ENCODE peak calls at places on chromosomes 12 and 14, in seven cellular contexts. One of them, this sample, is unnamed.

GRCh38 chr12:117792471-117792870 is 176.3 kb downstream of the KSR2 start:
- DNase-seq in HFF-Myc: no peak
- DNase-seq in OCI-LY7: no peak
- DNase-seq in dorsolateral prefrontal cortex: no peak
- DNase-seq in GM20000: no peak
- DNase-seq in Calu3: no peak
- DNase-seq in heart left ventricle: no peak
- DNase-seq in this sample: no peak

GRCh38 chr14:57479197-57479596 is 14.5 kb downstream of the CCDC198 start:
- DNase-seq in HFF-Myc: no peak
- DNase-seq in OCI-LY7: no peak
- DNase-seq in dorsolateral prefrontal cortex: no peak
- DNase-seq in GM20000: no peak
- DNase-seq in Calu3: no peak
- DNase-seq in heart left ventricle: no peak
- DNase-seq in this sample: no peak

GRCh38 chr14:21520718-21521117 is 5.4 kb downstream of the SALL2 start:
- DNase-seq in HFF-Myc: no peak
- DNase-seq in OCI-LY7: no peak
- DNase-seq in dorsolateral prefrontal cortex: no peak
- DNase-seq in GM20000: no peak
- DNase-seq in Calu3: no peak
- DNase-seq in heart left ventricle: no peak
- DNase-seq in this sample: no peak

GRCh38 chr12:3832738-3833137 is 40.5 kb downstream of the PARP11 start:
- DNase-seq in HFF-Myc: no peak
- DNase-seq in OCI-LY7: no peak
- DNase-seq in dorsolateral prefrontal cortex: no peak
- DNase-seq in GM20000: no peak
- DNase-seq in Calu3: no peak
- DNase-seq in heart left ventricle: no peak
- DNase-seq in this sample: no peak

GRCh38 chr12:92735131-92735721 is 32.4 kb downstream of the PLEKHG7 start:
- DNase-seq in HFF-Myc: peak; percentile 87
- DNase-seq in OCI-LY7: no peak
- DNase-seq in dorsolateral prefrontal cortex: no peak
- DNase-seq in GM20000: no peak
- DNase-seq in Calu3: peak; percentile 56
- DNase-seq in heart left ventricle: peak; percentile 19
- DNase-seq in this sample: peak; percentile 4

GRCh38 chr12:7101694-7102131 is 7.3 kb downstream of the C1RL start:
- DNase-seq in HFF-Myc: no peak
- DNase-seq in OCI-LY7: no peak
- DNase-seq in dorsolateral prefrontal cortex: no peak
- DNase-seq in GM20000: no peak
- DNase-seq in Calu3: no peak
- DNase-seq in heart left ventricle: no peak
- DNase-seq in this sample: no peak

GRCh38 chr14:23138173-23138535 is 19.1 kb upstream of the CEBPE start:
- DNase-seq in HFF-Myc: no peak
- DNase-seq in OCI-LY7: no peak
- DNase-seq in dorsolateral prefrontal cortex: no peak
- DNase-seq in GM20000: no peak
- DNase-seq in Calu3: no peak
- DNase-seq in heart left ventricle: no peak
- DNase-seq in this sample: no peak

GRCh38 chr14:63287661-63288483 is 30.9 kb downstream of the GPHB5 start:
- DNase-seq in HFF-Myc: no peak
- DNase-seq in OCI-LY7: no peak
- DNase-seq in dorsolateral prefrontal cortex: no peak
- DNase-seq in GM20000: no peak
- DNase-seq in Calu3: no peak
- DNase-seq in heart left ventricle: no peak
- DNase-seq in this sample: no peak

GRCh38 chr12:93502802-93503623 is 35.7 kb downstream of the MRPL42 start:
- DNase-seq in HFF-Myc: no peak
- DNase-seq in OCI-LY7: peak; percentile 53
- DNase-seq in dorsolateral prefrontal cortex: no peak
- DNase-seq in GM20000: peak; percentile 18
- DNase-seq in Calu3: peak; percentile 61
- DNase-seq in heart left ventricle: peak; percentile 33
- DNase-seq in this sample: peak; percentile 72

GRCh38 chr14:25444381-25444780 is 394.4 kb upstream of the STXBP6 start:
- DNase-seq in HFF-Myc: no peak
- DNase-seq in OCI-LY7: no peak
- DNase-seq in dorsolateral prefrontal cortex: no peak
- DNase-seq in GM20000: no peak
- DNase-seq in Calu3: no peak
- DNase-seq in heart left ventricle: no peak
- DNase-seq in this sample: no peak

GRCh38 chr12:80752464-80752863 is 35.8 kb downstream of the MYF5 start:
- DNase-seq in HFF-Myc: no peak
- DNase-seq in OCI-LY7: no peak
- DNase-seq in dorsolateral prefrontal cortex: no peak
- DNase-seq in GM20000: no peak
- DNase-seq in Calu3: no peak
- DNase-seq in heart left ventricle: no peak
- DNase-seq in this sample: no peak

GRCh38 chr12:80807640-80808288 is 91.1 kb downstream of the MYF5 start:
- DNase-seq in HFF-Myc: no peak
- DNase-seq in OCI-LY7: no peak
- DNase-seq in dorsolateral prefrontal cortex: no peak
- DNase-seq in GM20000: peak; percentile 15
- DNase-seq in Calu3: no peak
- DNase-seq in heart left ventricle: no peak
- DNase-seq in this sample: no peak

GRCh38 chr12:21613931-21614330 is 9.3 kb upstream of the GYS2 start:
- DNase-seq in HFF-Myc: no peak
- DNase-seq in OCI-LY7: no peak
- DNase-seq in dorsolateral prefrontal cortex: no peak
- DNase-seq in GM20000: no peak
- DNase-seq in Calu3: no peak
- DNase-seq in heart left ventricle: no peak
- DNase-seq in this sample: no peak

GRCh38 chr12:46669720-46670119 is 156.1 kb downstream of the SLC38A4 start:
- DNase-seq in HFF-Myc: no peak
- DNase-seq in OCI-LY7: no peak
- DNase-seq in dorsolateral prefrontal cortex: no peak
- DNase-seq in GM20000: no peak
- DNase-seq in Calu3: no peak
- DNase-seq in heart left ventricle: no peak
- DNase-seq in this sample: no peak

GRCh38 chr12:38662851-38663250 is 242.5 kb downstream of the CPNE8 start:
- DNase-seq in HFF-Myc: no peak
- DNase-seq in OCI-LY7: no peak
- DNase-seq in dorsolateral prefrontal cortex: no peak
- DNase-seq in GM20000: no peak
- DNase-seq in Calu3: no peak
- DNase-seq in heart left ventricle: no peak
- DNase-seq in this sample: no peak

GRCh38 chr14:99733551-99734405 is 49.7 kb downstream of the CYP46A1 start:
- DNase-seq in HFF-Myc: no peak
- DNase-seq in OCI-LY7: no peak
- DNase-seq in dorsolateral prefrontal cortex: peak; percentile 45
- DNase-seq in GM20000: no peak
- DNase-seq in Calu3: no peak
- DNase-seq in heart left ventricle: peak; percentile 40
- DNase-seq in this sample: no peak

DNA sequence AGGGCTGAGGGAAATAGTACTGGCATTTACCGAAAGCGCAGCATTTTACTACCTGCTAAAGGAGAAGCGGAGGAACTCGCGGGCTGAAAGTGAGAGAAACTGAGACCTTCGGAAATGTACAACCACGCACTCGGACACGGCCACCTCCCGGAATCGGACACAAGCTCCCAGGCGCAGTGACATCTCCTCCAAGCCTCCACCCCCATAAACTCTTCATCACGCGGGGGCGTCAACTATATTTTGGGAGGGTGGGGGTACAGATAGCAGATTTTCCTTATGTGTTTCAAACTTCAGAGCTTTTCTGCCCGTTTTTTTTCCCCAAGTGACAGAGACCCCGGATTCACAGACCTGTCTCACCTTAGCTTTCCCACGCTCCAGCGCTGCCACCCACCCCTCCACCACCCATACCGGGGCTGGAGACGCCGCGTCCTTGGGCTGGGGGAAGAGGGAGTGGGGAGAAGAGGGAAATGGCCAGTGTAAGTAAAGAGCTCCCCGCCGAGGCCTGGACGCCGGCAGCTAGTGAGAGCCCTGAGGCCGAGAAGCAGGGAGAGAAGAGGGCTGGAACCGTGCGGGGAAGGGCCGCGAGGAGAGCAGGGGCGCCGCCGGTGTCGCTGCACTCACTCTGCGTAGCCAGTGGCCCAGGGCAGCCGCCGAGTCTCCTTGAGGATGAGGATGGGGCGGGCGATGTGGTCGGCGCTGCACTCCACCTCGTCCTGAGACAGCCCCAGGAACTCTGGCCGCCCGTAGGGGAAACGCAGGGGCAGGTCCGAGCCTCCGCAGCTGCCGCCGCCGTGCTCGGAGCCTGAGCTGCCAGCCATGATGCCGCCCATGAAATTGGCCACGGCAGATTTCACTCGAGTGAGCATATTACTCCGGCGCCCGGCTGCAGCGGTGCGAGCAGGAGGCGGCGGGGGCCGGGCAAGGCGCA is 815 bp downstream of the PPM1H start:
- DNase-seq in HFF-Myc: no peak
- DNase-seq in OCI-LY7: peak; percentile 34
- DNase-seq in dorsolateral prefrontal cortex: peak; percentile 77
- DNase-seq in GM20000: peak; percentile 73
- DNase-seq in Calu3: peak; percentile 62
- DNase-seq in heart left ventricle: peak; percentile 44
- DNase-seq in this sample: peak; percentile 18
- TF ChIP-seq CTCF in HFF-Myc: no peak
- TF ChIP-seq CTCF in OCI-LY7: no peak
- TF ChIP-seq CTCF in dorsolateral prefrontal cortex: peak; percentile 32
- TF ChIP-seq CTCF in GM20000: no peak
- TF ChIP-seq CTCF in Calu3: no peak
- TF ChIP-seq CTCF in heart left ventricle: peak; percentile 10
- TF ChIP-seq CTCF in this sample: no peak

GRCh38 chr12:9810721-9811120 is 16.6 kb upstream of the KLRF1 start:
- DNase-seq in HFF-Myc: no peak
- DNase-seq in OCI-LY7: no peak
- DNase-seq in dorsolateral prefrontal cortex: no peak
- DNase-seq in GM20000: no peak
- DNase-seq in Calu3: no peak
- DNase-seq in heart left ventricle: no peak
- DNase-seq in this sample: no peak

GRCh38 chr12:9811651-9812050 is 15.6 kb upstream of the KLRF1 start:
- DNase-seq in HFF-Myc: no peak
- DNase-seq in OCI-LY7: no peak
- DNase-seq in dorsolateral prefrontal cortex: no peak
- DNase-seq in GM20000: no peak
- DNase-seq in Calu3: no peak
- DNase-seq in heart left ventricle: no peak
- DNase-seq in this sample: no peak

GRCh38 chr12:9808531-9808930 is 18.8 kb upstream of the KLRF1 start:
- DNase-seq in HFF-Myc: no peak
- DNase-seq in OCI-LY7: no peak
- DNase-seq in dorsolateral prefrontal cortex: no peak
- DNase-seq in GM20000: no peak
- DNase-seq in Calu3: no peak
- DNase-seq in heart left ventricle: no peak
- DNase-seq in this sample: no peak

GRCh38 chr12:9813821-9814798 is 13.2 kb upstream of the KLRF1 start:
- DNase-seq in HFF-Myc: peak; percentile 6
- DNase-seq in OCI-LY7: peak; percentile 74
- DNase-seq in dorsolateral prefrontal cortex: peak; percentile 72
- DNase-seq in GM20000: peak; percentile 84
- DNase-seq in Calu3: peak; percentile 91
- DNase-seq in heart left ventricle: peak; percentile 71
- DNase-seq in this sample: peak; percentile 94
- TF ChIP-seq CTCF in HFF-Myc: peak; percentile 74
- TF ChIP-seq CTCF in OCI-LY7: peak; percentile 95
- TF ChIP-seq CTCF in dorsolateral prefrontal cortex: peak; percentile 46
- TF ChIP-seq CTCF in GM20000: peak; percentile 96
- TF ChIP-seq CTCF in Calu3: peak; percentile 86
- TF ChIP-seq CTCF in heart left ventricle: peak; percentile 56
- TF ChIP-seq CTCF in this sample: peak; percentile 94

GRCh38 chr14:93984987-93985410 is 8.6 kb upstream of the ASB2 start:
- DNase-seq in HFF-Myc: peak; percentile 36
- DNase-seq in OCI-LY7: no peak
- DNase-seq in dorsolateral prefrontal cortex: peak; percentile 61
- DNase-seq in GM20000: no peak
- DNase-seq in Calu3: peak; percentile 60
- DNase-seq in heart left ventricle: no peak
- DNase-seq in this sample: no peak
- TF ChIP-seq CTCF in HFF-Myc: peak; percentile 56
- TF ChIP-seq CTCF in OCI-LY7: peak; percentile 61
- TF ChIP-seq CTCF in dorsolateral prefrontal cortex: no peak
- TF ChIP-seq CTCF in GM20000: peak; percentile 18
- TF ChIP-seq CTCF in Calu3: peak; percentile 39
- TF ChIP-seq CTCF in heart left ventricle: peak; percentile 28
- TF ChIP-seq CTCF in this sample: no peak

DNA sequence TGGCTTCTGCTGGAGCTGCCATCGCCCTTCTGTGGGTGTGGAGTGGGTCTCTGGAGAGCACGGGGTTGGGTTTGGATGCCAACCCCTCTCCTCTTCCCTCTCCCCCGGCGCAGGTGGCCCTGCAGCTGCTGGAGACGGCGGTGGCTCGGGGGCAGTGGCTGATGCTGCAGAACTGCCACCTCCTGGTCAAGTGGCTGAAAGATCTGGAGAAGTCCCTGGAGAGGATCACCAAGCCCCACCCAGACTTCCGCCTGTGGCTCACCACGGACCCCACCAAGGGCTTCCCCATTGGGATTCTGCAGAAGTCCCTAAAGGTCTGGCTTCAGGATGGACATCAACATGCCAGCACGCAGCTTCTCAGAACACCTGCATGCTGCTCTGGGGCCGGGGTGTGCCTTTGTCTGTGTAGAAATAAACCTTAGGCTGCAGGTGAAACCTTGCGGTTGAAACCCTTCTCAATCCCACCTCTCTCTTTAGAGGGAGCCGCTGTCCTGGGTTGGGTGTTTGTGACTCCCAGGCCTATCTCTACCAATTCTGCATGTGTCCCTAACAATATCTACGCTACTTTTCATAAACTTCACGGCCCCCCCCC is 44.3 kb downstream of the CCDC92 start:
- DNase-seq in HFF-Myc: no peak
- DNase-seq in OCI-LY7: no peak
- DNase-seq in dorsolateral prefrontal cortex: no peak
- DNase-seq in GM20000: no peak
- DNase-seq in Calu3: no peak
- DNase-seq in heart left ventricle: no peak
- DNase-seq in this sample: no peak
- TF ChIP-seq CTCF in HFF-Myc: no peak
- TF ChIP-seq CTCF in OCI-LY7: peak; percentile 14
- TF ChIP-seq CTCF in dorsolateral prefrontal cortex: no peak
- TF ChIP-seq CTCF in GM20000: no peak
- TF ChIP-seq CTCF in Calu3: no peak
- TF ChIP-seq CTCF in heart left ventricle: no peak
- TF ChIP-seq CTCF in this sample: no peak